ENCODE peak calls at places on chromosomes 5 and 9, in seven cellular contexts. Z, B, T, V, G, X and S are unnamed samples.

GRCh38 chr5:41762426-41762825 is 107.8 kb downstream of the OXCT1 start:
- DNase-seq in Z (no peak), B (no peak), T (no peak), V (no peak), G (no peak), X (no peak), S (no peak)

GRCh38 chr5:58985311-58985710 is 402.4 kb downstream of the RAB3C start:
- DNase-seq in Z (no peak), B (no peak), T (no peak), V (no peak), G (no peak), X (no peak), S (no peak)

GRCh38 chr9:13555989-13556500 is 276.6 kb upstream of the MPDZ start:
- DNase-seq in Z (no peak), B (no peak), T (no peak), V (no peak), G (no peak), X (no peak), S (no peak)

GRCh38 chr9:5801739-5802113 is 31.2 kb downstream of the ERMP1 start:
- DNase-seq in Z (no peak), B (no peak), T (no peak), V (no peak), G (no peak), X (no peak), S (no peak)

GRCh38 chr5:87277279-87277835 is 9.7 kb downstream of the RASA1 start:
- DNase-seq in Z (no peak), B (no peak), T (no peak), V (no peak), G (no peak), X (no peak), S (no peak)

GRCh38 chr5:111063709-111064322 is 7.7 kb upstream of the TSLP start:
- DNase-seq in Z (no peak), B (no peak), T (peak; percentile 33), V (no peak), G (no peak), X (peak; percentile 60), S (no peak)

GRCh38 chr5:39716532-39716971 is 291.8 kb upstream of the DAB2 start:
- DNase-seq in Z (peak; percentile 58), B (peak; percentile 34), T (peak; percentile 26), V (no peak), G (no peak), X (peak; percentile 26), S (no peak)

GRCh38 chr9:14258840-14259239 is 55.1 kb downstream of the NFIB start:
- DNase-seq in Z (no peak), B (no peak), T (no peak), V (no peak), G (no peak), X (peak; percentile 30), S (no peak)

GRCh38 chr9:135851748-135852147 is 55.6 kb downstream of the CAMSAP1 start:
- DNase-seq in Z (no peak), B (no peak), T (no peak), V (no peak), G (no peak), X (no peak), S (no peak)

GRCh38 chr5:111680737-111681413 is 76.1 kb downstream of the NREP start:
- DNase-seq in Z (peak; percentile 74), B (no peak), T (no peak), V (no peak), G (no peak), X (peak; percentile 96), S (peak; percentile 93)

GRCh38 chr5:62473209-62473608 is 60.6 kb downstream of the IPO11 start:
- DNase-seq in Z (no peak), B (no peak), T (no peak), V (no peak), G (no peak), X (no peak), S (no peak)

GRCh38 chr5:179733764-179734126 is 1.1 kb downstream of the MAML1 start:
- DNase-seq in Z (no peak), B (no peak), T (peak; percentile 43), V (no peak), G (no peak), X (no peak), S (no peak)

GRCh38 chr5:179732412-179732917 is at the start of gene MAML1:
- DNase-seq in Z (peak; percentile 100), B (peak; percentile 100), T (peak; percentile 100), V (peak; percentile 99), G (peak; percentile 99), X (peak; percentile 100), S (peak; percentile 100)

GRCh38 chr5:179731791-179732411 is 721 bp upstream of the MAML1 start:
- DNase-seq in Z (no peak), B (peak; percentile 41), T (no peak), V (no peak), G (no peak), X (peak; percentile 79), S (no peak)

GRCh38 chr5:179732918-179733763 is 519 bp downstream of the MAML1 start:
- DNase-seq in Z (peak; percentile 40), B (peak; percentile 54), T (peak; percentile 68), V (no peak), G (peak; percentile 20), X (peak; percentile 39), S (no peak)

DNA sequence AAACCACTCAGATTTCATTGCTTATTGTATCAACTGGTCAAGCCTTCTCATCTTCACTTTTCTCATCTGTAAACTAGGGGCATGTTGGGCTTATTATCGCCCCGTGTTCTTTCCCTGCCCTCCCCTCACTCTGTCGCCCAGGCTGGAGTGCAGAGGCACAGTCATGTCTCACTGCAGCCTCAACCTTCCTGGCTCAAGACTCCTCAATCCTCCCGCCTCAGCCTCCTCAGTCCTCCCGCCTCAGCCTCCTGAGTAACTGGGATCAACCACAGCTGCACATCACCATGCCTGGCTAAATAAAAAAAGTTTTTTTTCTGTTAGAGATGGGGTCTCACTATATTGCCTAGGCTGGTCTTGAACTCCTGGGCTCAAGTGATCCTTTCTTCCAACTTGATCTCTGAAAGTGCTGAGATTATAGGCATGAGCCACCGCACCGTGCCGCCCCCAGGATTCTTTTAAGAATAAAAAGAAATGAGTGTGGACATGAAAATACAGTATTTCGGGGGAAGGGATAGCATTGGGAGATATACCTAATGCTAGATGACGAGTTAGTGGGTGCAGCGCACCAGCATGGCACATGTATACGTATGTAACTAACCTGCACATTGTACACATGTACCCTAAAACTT is 2.0 kb downstream of the MAML1 start:
- DNase-seq in Z (no peak), B (no peak), T (no peak), V (no peak), G (no peak), X (no peak), S (no peak)
- H3K27ac ChIP-seq in Z (peak overlapping the region; percentile 92), B (peak overlapping the region; percentile 95), T (no peak overlapping the region), V (peak overlapping the region; percentile 89), G (no peak overlapping the region), X (no peak overlapping the region), S (peak overlapping the region; percentile 99)

GRCh38 chr9:96171749-96172148 is 130.2 kb downstream of the HSD17B3 start:
- DNase-seq in Z (no peak), B (no peak), T (no peak), V (no peak), G (no peak), X (no peak), S (no peak)
- H3K27ac ChIP-seq in Z (peak overlapping the region; percentile 74), B (no peak overlapping the region), T (no peak overlapping the region), V (no peak overlapping the region), G (no peak overlapping the region), X (no peak overlapping the region), S (no peak overlapping the region)

GRCh38 chr9:2557693-2558092 is 63.9 kb upstream of the VLDLR start:
- DNase-seq in Z (no peak), B (no peak), T (no peak), V (no peak), G (no peak), X (no peak), S (no peak)
- H3K27ac ChIP-seq in Z (no peak overlapping the region), B (no peak overlapping the region), T (no peak overlapping the region), V (no peak overlapping the region), G (no peak overlapping the region), X (no peak overlapping the region), S (no peak overlapping the region)

GRCh38 chr5:56607074-56607473 is 208.3 kb upstream of the MAP3K1 start:
- DNase-seq in Z (no peak), B (no peak), T (no peak), V (no peak), G (no peak), X (no peak), S (no peak)

GRCh38 chr5:56606202-56606601 is 209.1 kb upstream of the MAP3K1 start:
- DNase-seq in Z (no peak), B (no peak), T (no peak), V (no peak), G (no peak), X (no peak), S (no peak)

GRCh38 chr5:56610093-56610698 is 205.2 kb upstream of the MAP3K1 start:
- DNase-seq in Z (no peak), B (no peak), T (no peak), V (no peak), G (no peak), X (no peak), S (no peak)

GRCh38 chr5:56607551-56607950 is 207.8 kb upstream of the MAP3K1 start:
- DNase-seq in Z (no peak), B (no peak), T (no peak), V (no peak), G (no peak), X (peak; percentile 55), S (no peak)

DNA sequence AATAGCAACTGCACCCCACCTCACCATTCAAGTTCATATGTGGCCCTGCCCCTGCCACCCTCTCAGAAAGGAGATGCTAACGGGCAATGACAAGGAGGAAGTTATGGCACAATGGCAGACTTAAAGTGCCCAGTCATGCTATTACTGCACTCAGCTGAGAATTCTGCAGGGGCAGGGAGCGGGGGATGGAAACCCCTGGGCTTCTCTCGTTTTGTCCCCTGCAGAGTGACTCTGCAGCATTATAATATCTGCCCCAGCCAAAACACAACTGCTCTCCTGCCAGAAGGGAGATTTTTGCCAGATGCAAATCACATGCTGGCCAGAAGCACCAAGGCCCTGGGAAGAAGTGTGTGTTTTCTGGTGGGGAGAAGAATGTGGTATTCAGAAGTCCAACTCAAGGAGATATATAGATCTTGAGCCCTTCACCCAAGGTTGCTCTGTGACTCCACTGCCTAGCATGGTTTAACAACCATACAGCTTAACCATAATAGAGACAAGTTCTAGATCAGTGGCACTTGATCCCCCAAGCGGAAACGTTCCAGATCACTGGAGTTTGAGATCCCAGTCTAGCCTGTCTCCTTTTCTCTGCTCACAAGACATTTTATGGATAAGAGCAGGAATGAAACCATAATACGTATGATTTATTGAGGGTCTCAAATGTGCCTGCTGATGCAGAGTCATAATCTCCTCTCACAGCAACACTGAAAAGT is 207.0 kb upstream of the MAP3K1 start:
- DNase-seq in Z (no peak), B (peak; percentile 48), T (no peak), V (no peak), G (no peak), X (no peak), S (no peak)
- H3K27ac ChIP-seq in Z (no peak overlapping the region), B (no peak overlapping the region), T (no peak overlapping the region), V (peak overlapping the region; percentile 48), G (no peak overlapping the region), X (peak overlapping the region; percentile 53), S (no peak overlapping the region)

GRCh38 chr5:114332493-114332892 is 29.4 kb upstream of the KCNN2 start:
- DNase-seq in Z (no peak), B (no peak), T (no peak), V (no peak), G (no peak), X (no peak), S (no peak)
- H3K27ac ChIP-seq in Z (no peak overlapping the region), B (no peak overlapping the region), T (no peak overlapping the region), V (no peak overlapping the region), G (no peak overlapping the region), X (no peak overlapping the region), S (no peak overlapping the region)